ENCODE peak calls at places on chromosomes 3 and 15, in four cellular contexts. S is GM23338, B is heart left ventricle, T is cardiac muscle cell. W is an unnamed sample. For H3K4me1, the result is how much of the 10 kb centered on the place peaks cover.

GRCh38 chr3:52014613-52015012 is 18.9 kb upstream of the RPL29 start:
- DNase-seq in S (peak), B (no peak), T (peak), W (no peak)

GRCh38 chr3:14598143-14598569 is 53.4 kb upstream of the CCDC174 start:
- DNase-seq in S (peak), B (no peak), T (peak), W (peak)

GRCh38 chr3:113157408-113157980 is 53.9 kb upstream of the BOC start:
- DNase-seq in S (no peak), B (peak), T (no peak), W (no peak)

GRCh38 chr3:196524527-196524926 is 9.4 kb upstream of the SMCO1 start:
- DNase-seq in S (peak), B (no peak), T (no peak), W (no peak)

GRCh38 chr3:103440539-103441113 is 1005.8 kb downstream of the ZPLD1 start:
- DNase-seq in S (peak), B (no peak), T (peak), W (no peak)

GRCh38 chr15:79401301-79401700 is 30.8 kb upstream of the MINAR1 start:
- DNase-seq in S (no peak), B (no peak), T (no peak), W (no peak)

GRCh38 chr3:115227046-115227445 is 80.0 kb upstream of the ZBTB20 start:
- DNase-seq in S (no peak), B (no peak), T (no peak), W (no peak)

GRCh38 chr3:147424325-147424910 is 15.3 kb downstream of the ZIC1 start:
- DNase-seq in S (peak), B (no peak), T (no peak), W (no peak)

GRCh38 chr3:27593173-27593572 is 109.0 kb upstream of the SLC4A7 start:
- DNase-seq in S (no peak), B (no peak), T (no peak), W (no peak)

GRCh38 chr15:65385868-65386253 is 8.1 kb upstream of the IGDCC3 start:
- DNase-seq in S (no peak), B (peak), T (no peak), W (no peak)

GRCh38 chr15:85582719-85583089 is 202.3 kb downstream of the AKAP13 start:
- DNase-seq in S (no peak), B (peak), T (no peak), W (no peak)

GRCh38 chr3:150216041-150216811 is 191.9 kb upstream of the TSC22D2 start:
- DNase-seq in S (no peak), B (peak), T (peak), W (no peak)

GRCh38 chr3:154780263-154780662 is 299.9 kb upstream of the MME start:
- DNase-seq in S (peak), B (no peak), T (no peak), W (no peak)

GRCh38 chr3:154783053-154784037 is 296.8 kb upstream of the MME start:
- DNase-seq in S (no peak), B (no peak), T (no peak), W (no peak)

GRCh38 chr3:154782151-154782550 is 298.0 kb upstream of the MME start:
- DNase-seq in S (no peak), B (no peak), T (no peak), W (no peak)

GRCh38 chr3:154779571-154779970 is 300.5 kb upstream of the MME start:
- DNase-seq in S (no peak), B (no peak), T (no peak), W (no peak)

DNA sequence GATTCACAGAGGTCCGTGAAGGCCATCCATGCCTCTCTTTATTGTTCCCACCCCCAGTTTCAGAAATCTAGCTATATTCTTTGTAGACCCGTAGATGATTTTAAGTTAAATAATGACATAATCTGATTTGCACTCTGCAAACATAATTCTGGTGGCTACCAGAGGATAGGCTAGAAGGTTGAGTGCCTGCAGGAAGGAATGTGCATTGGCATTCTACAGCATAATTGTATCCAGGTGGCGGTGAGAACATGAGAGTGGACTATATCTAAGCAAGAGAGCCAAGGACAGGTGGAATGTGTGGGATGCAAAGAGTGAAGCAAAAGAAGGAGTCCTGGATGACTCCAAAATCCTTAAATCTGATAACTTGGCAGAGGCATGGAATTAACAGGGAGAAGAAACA is 298.5 kb upstream of the MME start:
- DNase-seq in S (peak), B (no peak), T (no peak), W (no peak)
- TF ChIP-seq CTCF in S (no peak), B (no peak), T (no peak), W (no peak)

GRCh38 chr3:67648701-67649100 is 5.7 kb downstream of the SUCLG2 start:
- DNase-seq in S (no peak), B (no peak), T (no peak), W (no peak)
- H3K4me1 ChIP-seq in S (under half), B (under half), T (under half), W (half or more)

GRCh38 chr3:8992199-8992598 is 28.9 kb upstream of the RAD18 start:
- DNase-seq in S (no peak), B (no peak), T (no peak), W (no peak)

GRCh38 chr3:8992854-8993253 is 29.6 kb upstream of the RAD18 start:
- DNase-seq in S (no peak), B (no peak), T (no peak), W (no peak)

GRCh38 chr3:8987673-8988655 is 24.7 kb upstream of the RAD18 start:
- DNase-seq in S (peak), B (peak), T (peak), W (no peak)

GRCh38 chr3:8988791-8989558 is 25.7 kb upstream of the RAD18 start:
- DNase-seq in S (no peak), B (no peak), T (no peak), W (no peak)

DNA sequence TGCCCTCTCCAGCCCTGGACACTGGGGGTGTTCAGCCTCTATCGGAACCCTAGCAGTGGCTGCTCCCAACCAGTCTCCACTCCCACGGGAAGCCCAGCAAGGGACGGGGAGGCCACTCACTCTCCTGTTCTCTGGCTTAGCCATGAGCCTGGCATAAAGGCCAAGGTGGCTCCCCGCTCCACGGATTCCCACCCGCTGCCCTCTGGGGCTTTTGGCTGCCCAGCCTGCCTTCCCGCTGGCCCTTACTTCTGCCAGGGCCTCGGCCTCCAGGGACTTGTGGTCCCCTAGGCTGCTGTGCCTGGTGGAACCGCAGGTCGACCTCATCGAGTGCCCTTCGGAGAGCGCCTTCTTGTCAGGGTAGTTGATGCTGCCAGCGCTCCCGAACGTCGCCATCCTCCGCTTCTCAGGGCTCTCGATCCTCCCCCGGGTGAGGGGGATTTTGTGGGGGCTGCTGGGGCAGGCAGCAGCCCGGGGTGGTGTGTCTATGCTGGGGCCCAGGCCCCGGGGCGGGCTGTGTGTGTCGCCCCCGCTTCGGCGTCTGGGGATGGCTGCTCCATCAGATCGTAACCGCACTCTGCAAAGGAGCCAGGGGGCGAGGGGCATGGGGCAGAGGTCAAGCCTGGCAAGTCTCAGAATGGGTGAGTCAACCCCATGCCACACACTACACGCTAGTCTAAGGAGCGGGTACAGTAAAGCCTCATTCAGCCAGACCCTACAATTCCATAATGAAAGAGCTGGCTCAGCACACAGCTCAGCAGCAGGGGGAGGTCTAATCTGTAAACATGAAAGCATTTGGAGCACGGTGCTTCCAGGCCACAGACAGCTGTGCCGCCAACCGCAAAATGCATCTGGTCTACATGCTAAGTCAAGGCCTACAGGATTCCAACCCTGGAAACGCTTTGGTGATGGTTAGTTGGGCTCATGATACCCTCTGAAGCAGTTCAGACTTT is 27.3 kb upstream of the RAD18 start:
- DNase-seq in S (no peak), B (no peak), T (no peak), W (no peak)
- TF ChIP-seq CTCF in S (no peak), B (no peak), T (no peak), W (no peak)

GRCh38 chr3:106403746-106404145 is 534.9 kb upstream of the CBLB start:
- DNase-seq in S (no peak), B (no peak), T (no peak), W (no peak)
- H3K4me1 ChIP-seq in S (under half), B (under half), T (under half), W (under half)

DNA sequence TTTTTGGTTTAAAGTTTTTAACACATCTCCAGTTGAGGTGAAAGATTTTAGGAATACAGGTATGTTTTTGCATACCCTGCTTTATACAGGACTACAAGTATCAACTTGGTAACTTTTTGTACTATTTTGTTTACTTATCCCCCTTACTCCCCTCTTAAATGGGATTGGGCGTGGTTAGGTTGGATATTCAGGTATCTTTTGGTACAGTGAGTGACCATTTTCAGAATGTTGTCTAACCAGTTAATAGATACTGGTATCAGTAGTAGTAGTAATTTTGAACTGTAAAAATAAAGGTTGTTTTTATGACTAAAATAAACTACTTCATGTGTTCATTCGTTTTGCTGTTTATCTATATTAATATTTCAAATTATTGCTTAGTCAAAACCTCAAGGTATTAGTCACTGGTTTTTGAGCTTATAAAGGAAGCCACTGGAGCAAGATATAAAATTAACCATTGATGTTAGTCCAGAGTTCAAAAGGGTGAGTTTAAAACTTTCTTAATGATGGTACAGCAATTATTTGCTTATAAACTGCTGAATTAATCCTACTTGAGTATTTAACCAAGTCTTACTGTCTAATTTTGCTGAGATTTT is 3.3 kb downstream of the MME start:
- DNase-seq in S (no peak), B (no peak), T (no peak), W (no peak)
- TF ChIP-seq CTCF in S (no peak), B (no peak), T (no peak), W (no peak)

GRCh38 chr3:159860269-159860668 is 128.4 kb upstream of the IL12A start:
- DNase-seq in S (no peak), B (no peak), T (no peak), W (no peak)
- H3K4me1 ChIP-seq in S (under half), B (under half), T (half or more), W (under half)

DNA sequence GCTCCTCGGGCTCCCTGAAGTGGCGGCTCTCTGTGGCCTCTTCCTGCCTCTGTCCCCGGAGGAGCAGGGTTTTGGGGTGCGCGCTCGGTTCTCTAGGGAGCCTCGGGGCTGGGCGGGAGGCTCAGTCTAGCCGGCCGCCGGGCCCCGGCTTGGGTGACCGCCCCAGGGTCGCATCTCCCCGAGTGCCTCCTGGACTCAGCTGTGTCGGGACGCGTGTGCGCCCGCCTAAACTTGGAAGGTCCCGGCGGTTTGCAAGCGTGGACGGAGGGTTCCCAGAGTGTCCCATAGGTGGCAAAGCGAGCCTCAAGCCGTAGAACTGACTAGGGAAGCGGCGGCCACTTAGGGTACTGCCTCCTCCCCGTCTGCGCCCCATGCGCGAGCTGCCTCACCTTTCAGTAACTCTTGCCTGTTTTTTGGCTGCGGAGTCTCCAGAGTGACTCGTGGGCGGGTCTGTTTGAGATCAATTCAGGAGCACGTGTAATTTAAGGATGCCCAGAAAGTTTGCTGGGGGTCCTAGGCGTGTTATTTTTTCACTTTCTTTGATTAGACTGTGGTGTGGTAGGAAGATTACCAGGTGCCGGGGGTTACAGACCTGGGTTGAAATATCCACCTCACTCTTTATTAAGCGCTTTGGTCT is 690 bp downstream of the ACTL6A start:
- DNase-seq in S (peak), B (peak), T (peak), W (peak)
- TF ChIP-seq CTCF in S (no peak), B (no peak), T (peak), W (peak)

DNA sequence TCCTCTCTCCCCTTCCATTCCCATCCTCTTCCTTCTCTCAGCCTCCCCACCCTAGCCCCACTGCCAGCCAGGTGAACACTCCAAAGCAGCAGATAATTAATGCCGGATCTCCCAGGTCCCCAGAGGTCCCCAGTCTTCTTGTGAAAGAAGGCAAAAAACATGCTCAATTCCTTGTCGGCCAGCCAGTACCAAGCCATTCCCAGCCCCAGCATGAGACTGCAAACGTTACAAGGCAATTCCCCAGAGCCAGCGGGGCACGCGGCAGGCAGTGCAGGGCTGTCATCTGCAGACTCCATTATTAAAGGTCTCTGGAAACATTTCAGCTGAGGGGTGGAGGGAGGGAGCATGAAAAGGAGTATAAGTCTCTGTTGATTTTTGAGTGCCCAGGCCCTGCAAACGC is 117.8 kb downstream of the XXYLT1 start:
- DNase-seq in S (peak), B (peak), T (peak), W (no peak)
- H3K4me1 ChIP-seq in S (half or more), B (half or more), T (under half), W (under half)

GRCh38 chr15:96889734-96890480 is 559.4 kb downstream of the NR2F2 start:
- DNase-seq in S (no peak), B (no peak), T (peak), W (no peak)

GRCh38 chr15:96888764-96889163 is 558.3 kb downstream of the NR2F2 start:
- DNase-seq in S (no peak), B (no peak), T (no peak), W (no peak)

GRCh38 chr15:96894669-96895068 is 564.2 kb downstream of the NR2F2 start:
- DNase-seq in S (no peak), B (no peak), T (no peak), W (no peak)

GRCh38 chr15:96896766-96897165 is 566.3 kb downstream of the NR2F2 start:
- DNase-seq in S (no peak), B (no peak), T (no peak), W (no peak)

DNA sequence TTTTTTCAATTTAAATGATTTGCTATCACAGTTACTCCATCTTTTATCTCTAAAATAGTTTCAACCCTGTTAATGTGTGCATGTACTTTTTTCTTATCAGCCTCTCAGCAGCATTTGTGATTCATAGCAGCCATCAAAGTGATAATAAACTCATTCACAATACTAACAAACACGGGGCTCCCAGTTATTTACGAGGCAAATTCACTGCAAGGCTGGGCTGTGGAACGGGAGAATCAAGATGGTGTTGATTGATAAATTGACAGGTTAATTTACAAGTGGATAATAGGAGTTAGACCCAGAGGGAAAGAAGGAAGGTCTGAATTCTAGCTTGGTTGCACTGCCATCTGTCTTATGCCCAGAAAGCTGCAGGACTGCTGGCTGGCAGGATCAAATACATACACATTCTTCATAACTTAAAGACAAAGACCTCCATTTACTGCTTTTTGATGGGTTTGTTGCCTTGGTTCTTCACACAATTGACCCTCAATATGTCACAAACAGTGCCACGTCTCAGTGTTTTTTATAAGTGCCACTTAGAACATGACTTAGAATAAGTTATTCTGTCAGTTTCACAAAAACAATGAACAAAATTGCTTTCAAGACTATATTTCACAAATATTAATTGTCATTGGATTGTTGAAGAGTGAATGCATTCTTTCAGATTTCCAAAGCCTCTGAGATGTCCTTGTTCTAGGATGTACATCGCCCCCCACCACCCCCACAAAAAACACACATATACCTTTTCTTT is 562.8 kb downstream of the NR2F2 start:
- DNase-seq in S (peak), B (no peak), T (peak), W (peak)
- TF ChIP-seq CTCF in S (peak), B (peak), T (peak), W (peak)

W was measured in Caco-2.